ENCODE peak calls at places on chromosome 9, in ten cellular contexts. I, G, Z, D, H, O, Q, M, P and X are unnamed samples.

GRCh38 chr9:4102078-4102477 is 197.8 kb downstream of the GLIS3 start:
- DNase-seq in I (no peak), G (no peak), Z (no peak), D (peak), H (no peak), O (no peak), Q (no peak), M (peak), P (no peak), X (no peak)

GRCh38 chr9:84490206-84490605 is 149.6 kb upstream of the SLC28A3 start:
- DNase-seq in I (no peak), G (no peak), Z (no peak), D (no peak), H (no peak), O (no peak), Q (no peak), M (no peak), P (no peak), X (no peak)

GRCh38 chr9:134065720-134066419 is 2.0 kb downstream of the BRD3 start:
- DNase-seq in I (peak), G (peak), Z (no peak), D (peak), H (peak), O (no peak), Q (peak), M (peak), P (peak), X (no peak)

GRCh38 chr9:34451545-34451944 is 6.8 kb downstream of the FAM219A start:
- DNase-seq in I (no peak), G (no peak), Z (no peak), D (peak), H (no peak), O (no peak), Q (no peak), M (peak), P (no peak), X (no peak)

GRCh38 chr9:137141050-137141810 is 2.3 kb downstream of the GRIN1 start:
- DNase-seq in I (no peak), G (no peak), Z (peak), D (no peak), H (no peak), O (no peak), Q (no peak), M (no peak), P (no peak), X (no peak)

GRCh38 chr9:15837079-15837679 is 284.3 kb downstream of the CCDC171 start:
- DNase-seq in I (no peak), G (no peak), Z (peak), D (peak), H (peak), O (peak), Q (no peak), M (peak), P (peak), X (peak)

GRCh38 chr9:93871286-93871685 is 83.9 kb downstream of the BARX1 start:
- DNase-seq in I (no peak), G (no peak), Z (no peak), D (no peak), H (no peak), O (no peak), Q (peak), M (no peak), P (no peak), X (no peak)

GRCh38 chr9:98740226-98740881 is 31.6 kb upstream of the GABBR2 start:
- DNase-seq in I (no peak), G (no peak), Z (peak), D (no peak), H (no peak), O (no peak), Q (no peak), M (no peak), P (no peak), X (no peak)

GRCh38 chr9:72315510-72316287 is 49.3 kb downstream of the ZFAND5 start:
- DNase-seq in I (peak), G (no peak), Z (no peak), D (peak), H (peak), O (no peak), Q (peak), M (peak), P (no peak), X (peak)

GRCh38 chr9:117487555-117488175 is 72.8 kb upstream of the ASTN2 start:
- DNase-seq in I (peak), G (no peak), Z (peak), D (peak), H (peak), O (peak), Q (peak), M (peak), P (peak), X (peak)

GRCh38 chr9:79185866-79186265 is 385.9 kb upstream of the TLE4 start:
- DNase-seq in I (no peak), G (no peak), Z (no peak), D (peak), H (no peak), O (no peak), Q (no peak), M (peak), P (no peak), X (no peak)

GRCh38 chr9:68496356-68496755 is 44.3 kb downstream of the TMEM252 start:
- DNase-seq in I (no peak), G (no peak), Z (no peak), D (peak), H (no peak), O (no peak), Q (no peak), M (no peak), P (no peak), X (no peak)

GRCh38 chr9:137801023-137801319 is 76.6 kb upstream of the CACNA1B start:
- DNase-seq in I (no peak), G (no peak), Z (no peak), D (no peak), H (no peak), O (no peak), Q (no peak), M (no peak), P (no peak), X (no peak)

GRCh38 chr9:20495133-20495532 is 127.2 kb downstream of the MLLT3 start:
- DNase-seq in I (no peak), G (no peak), Z (no peak), D (no peak), H (no peak), O (no peak), Q (no peak), M (no peak), P (no peak), X (no peak)

GRCh38 chr9:28342815-28343338 is 769.6 kb upstream of the C9orf72 start:
- DNase-seq in I (no peak), G (no peak), Z (no peak), D (no peak), H (no peak), O (no peak), Q (no peak), M (no peak), P (no peak), X (no peak)

GRCh38 chr9:27569406-27569805 is 3.9 kb downstream of the C9orf72 start:
- DNase-seq in I (no peak), G (no peak), Z (no peak), D (no peak), H (no peak), O (no peak), Q (no peak), M (no peak), P (no peak), X (no peak)

GRCh38 chr9:69400470-69400869 is 75.5 kb downstream of the ENTREP1 start:
- DNase-seq in I (no peak), G (no peak), Z (no peak), D (no peak), H (no peak), O (no peak), Q (no peak), M (no peak), P (no peak), X (no peak)

GRCh38 chr9:4243877-4244812 is 55.7 kb downstream of the GLIS3 start:
- DNase-seq in I (no peak), G (no peak), Z (no peak), D (no peak), H (no peak), O (no peak), Q (no peak), M (no peak), P (no peak), X (no peak)

GRCh38 chr9:89919171-89919681 is 314.4 kb downstream of the GADD45G start:
- DNase-seq in I (no peak), G (no peak), Z (peak), D (no peak), H (no peak), O (peak), Q (peak), M (no peak), P (peak), X (no peak)

GRCh38 chr9:88087906-88088305 is 50.4 kb downstream of the SPATA31C2 start:
- DNase-seq in I (no peak), G (no peak), Z (no peak), D (no peak), H (no peak), O (no peak), Q (no peak), M (no peak), P (no peak), X (no peak)

GRCh38 chr9:137502008-137502913 is 43.1 kb upstream of the NSMF start:
- DNase-seq in I (no peak), G (no peak), Z (peak), D (no peak), H (peak), O (peak), Q (peak), M (no peak), P (no peak), X (no peak)

GRCh38 chr9:131500939-131501541 is 1.7 kb upstream of the POMT1 start:
- DNase-seq in I (no peak), G (peak), Z (no peak), D (peak), H (no peak), O (no peak), Q (no peak), M (peak), P (peak), X (no peak)

GRCh38 chr9:97397220-97397619 is 14.7 kb upstream of the TDRD7 start:
- DNase-seq in I (no peak), G (no peak), Z (no peak), D (no peak), H (no peak), O (no peak), Q (no peak), M (no peak), P (no peak), X (no peak)

GRCh38 chr9:120846251-120846869 is 3.6 kb upstream of the PSMD5 start:
- DNase-seq in I (no peak), G (peak), Z (no peak), D (no peak), H (no peak), O (no peak), Q (no peak), M (no peak), P (no peak), X (no peak)

GRCh38 chr9:119268985-119269384 is 100.2 kb downstream of the BRINP1 start:
- DNase-seq in I (no peak), G (no peak), Z (no peak), D (no peak), H (no peak), O (no peak), Q (no peak), M (peak), P (no peak), X (no peak)

GRCh38 chr9:82490019-82490499 is 501.5 kb downstream of the SPATA31D1 start:
- DNase-seq in I (no peak), G (no peak), Z (no peak), D (peak), H (no peak), O (no peak), Q (no peak), M (peak), P (no peak), X (no peak)

GRCh38 chr9:82489579-82489915 is 501.0 kb downstream of the SPATA31D1 start:
- DNase-seq in I (no peak), G (no peak), Z (no peak), D (peak), H (no peak), O (no peak), Q (no peak), M (no peak), P (no peak), X (no peak)

GRCh38 chr9:82488702-82489578 is 500.4 kb downstream of the SPATA31D1 start:
- DNase-seq in I (no peak), G (no peak), Z (peak), D (peak), H (no peak), O (no peak), Q (no peak), M (peak), P (no peak), X (no peak)

GRCh38 chr9:82491604-82492003 is 503.0 kb downstream of the SPATA31D1 start:
- DNase-seq in I (no peak), G (no peak), Z (no peak), D (peak), H (no peak), O (no peak), Q (no peak), M (no peak), P (no peak), X (no peak)

DNA sequence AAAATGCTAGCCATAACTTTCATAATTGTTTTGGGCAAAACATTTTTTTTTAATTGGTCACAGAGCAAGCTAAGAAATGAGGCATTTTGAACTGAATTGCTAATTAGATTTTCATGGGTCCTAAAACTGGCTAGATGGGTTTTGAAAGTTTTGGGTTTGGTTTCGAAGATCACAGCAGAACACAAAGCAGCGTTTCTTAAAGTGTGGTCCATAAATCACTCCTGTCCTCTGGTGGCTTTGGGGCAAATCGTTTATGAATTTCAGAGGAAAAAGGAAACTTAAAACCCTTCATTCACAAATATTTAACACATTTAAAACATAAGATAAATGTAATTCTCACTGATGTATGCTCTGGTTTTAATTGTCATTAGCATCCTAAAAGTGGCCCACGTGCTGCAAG is 503.7 kb downstream of the SPATA31D1 start:
- DNase-seq in I (no peak), G (no peak), Z (no peak), D (no peak), H (no peak), O (no peak), Q (no peak), M (peak), P (no peak), X (no peak)
- TF ChIP-seq CTCF in I (no peak), G (no peak), Z (peak), D (peak), H (peak), O (no peak), Q (no peak), M (peak), P (no peak), X (no peak)

GRCh38 chr9:91948423-91949292 is 1.4 kb downstream of the ROR2 start:
- DNase-seq in I (no peak), G (no peak), Z (peak), D (peak), H (peak), O (peak), Q (peak), M (peak), P (peak), X (peak)
- TF ChIP-seq CTCF in I (no peak), G (no peak), Z (no peak), D (peak), H (no peak), O (no peak), Q (peak), M (peak), P (no peak), X (peak)

GRCh38 chr9:116166713-116167112 is 13.1 kb downstream of the PAPPA start:
- DNase-seq in I (no peak), G (no peak), Z (no peak), D (no peak), H (no peak), O (no peak), Q (no peak), M (no peak), P (no peak), X (no peak)

GRCh38 chr9:116160676-116161571 is 7.3 kb downstream of the PAPPA start:
- DNase-seq in I (no peak), G (no peak), Z (no peak), D (no peak), H (no peak), O (no peak), Q (no peak), M (peak), P (no peak), X (no peak)

GRCh38 chr9:116165912-116166311 is 12.3 kb downstream of the PAPPA start:
- DNase-seq in I (no peak), G (no peak), Z (no peak), D (peak), H (no peak), O (no peak), Q (no peak), M (peak), P (no peak), X (no peak)

GRCh38 chr9:116162241-116162781 is 8.7 kb downstream of the PAPPA start:
- DNase-seq in I (no peak), G (no peak), Z (no peak), D (no peak), H (no peak), O (no peak), Q (no peak), M (no peak), P (no peak), X (no peak)

DNA sequence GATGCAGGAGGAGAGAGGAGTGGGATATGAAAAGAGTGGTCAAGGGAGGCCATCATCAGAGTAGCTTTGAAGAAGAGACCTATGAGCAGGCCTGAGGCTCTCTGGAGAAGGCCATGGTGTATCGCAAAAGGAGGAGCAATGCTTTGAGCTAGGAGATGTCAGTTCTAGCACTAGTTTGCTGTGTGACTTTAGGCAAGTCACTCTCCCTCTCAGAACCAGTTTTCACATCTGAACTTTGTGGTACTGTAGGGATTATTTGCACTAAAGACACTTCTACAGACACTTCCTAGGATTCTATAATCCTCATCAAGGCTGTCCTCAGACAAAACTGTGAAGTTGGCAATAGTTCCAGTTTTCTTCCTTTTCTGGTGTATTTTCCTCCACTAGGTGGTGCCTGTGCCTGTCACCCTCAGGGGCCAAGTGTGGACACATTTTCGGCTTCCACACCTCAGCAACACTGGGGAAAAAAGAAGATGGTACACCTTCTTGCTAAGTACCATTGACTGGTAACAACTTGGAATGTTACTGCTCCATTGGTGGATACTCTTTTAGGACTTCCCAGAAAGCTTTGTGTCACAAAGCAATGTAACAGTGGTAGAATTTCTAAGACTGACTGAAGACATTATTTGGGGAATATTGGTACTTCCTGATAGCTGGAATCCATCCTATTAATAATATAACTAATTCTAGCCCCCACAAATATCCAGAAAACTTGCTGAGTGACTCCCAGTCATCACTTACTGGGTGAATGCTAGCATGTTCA is 9.9 kb downstream of the PAPPA start:
- DNase-seq in I (no peak), G (no peak), Z (no peak), D (no peak), H (no peak), O (no peak), Q (no peak), M (no peak), P (no peak), X (no peak)
- TF ChIP-seq CTCF in I (no peak), G (no peak), Z (peak), D (peak), H (peak), O (peak), Q (peak), M (peak), P (no peak), X (no peak)

DNA sequence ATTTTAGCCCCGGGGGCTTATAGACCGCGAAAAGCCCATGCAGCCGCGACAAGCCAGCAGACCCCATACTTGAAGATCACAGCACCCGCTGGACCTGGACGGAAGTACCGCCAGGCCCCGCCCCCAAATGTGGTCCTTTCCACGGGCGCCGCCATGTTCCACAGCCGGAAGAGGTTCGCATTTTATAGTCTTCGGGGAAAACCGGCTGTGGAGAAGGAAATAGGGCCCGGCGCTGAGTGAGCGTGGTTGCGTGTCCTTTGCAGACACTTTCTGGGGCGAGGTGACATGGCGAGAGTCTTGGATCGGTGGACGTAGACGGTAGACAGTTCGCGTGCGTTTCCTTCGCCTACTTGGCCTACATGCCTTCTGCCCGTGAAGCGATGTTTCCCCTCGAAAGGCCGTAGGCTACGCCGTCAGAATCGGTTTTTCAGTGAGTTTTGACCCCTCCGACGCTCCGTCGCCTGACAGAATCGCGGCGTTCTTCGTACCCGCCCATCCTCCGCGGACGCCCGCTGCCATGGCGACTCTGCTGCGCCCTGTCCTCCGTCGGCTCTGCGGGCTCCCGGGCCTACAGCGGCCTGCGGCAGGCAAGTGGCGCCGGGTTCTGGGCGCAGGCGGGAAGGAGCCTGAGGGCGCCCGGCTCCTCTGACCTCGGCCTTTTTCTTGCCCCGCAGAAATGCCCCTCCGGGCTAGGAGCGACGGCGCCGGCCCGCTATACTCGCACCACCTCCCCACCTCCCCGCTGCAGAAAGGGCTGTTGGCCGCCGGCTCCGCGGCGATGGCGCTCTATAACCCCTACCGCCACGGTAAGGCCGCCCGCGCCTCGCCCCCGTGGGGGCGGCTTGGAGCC is at the start of the genes COQ4 and TRUB2:
- DNase-seq in I (peak), G (peak), Z (peak), D (peak), H (peak), O (peak), Q (peak), M (peak), P (peak), X (peak)
- TF ChIP-seq CTCF in I (no peak), G (no peak), Z (no peak), D (no peak), H (no peak), O (no peak), Q (no peak), M (no peak), P (no peak), X (no peak)

GRCh38 chr9:9913276-9913832 is 699.4 kb downstream of the PTPRD start:
- DNase-seq in I (no peak), G (no peak), Z (no peak), D (no peak), H (no peak), O (no peak), Q (no peak), M (no peak), P (no peak), X (no peak)

GRCh38 chr9:9914174-9914573 is 698.6 kb downstream of the PTPRD start:
- DNase-seq in I (no peak), G (no peak), Z (no peak), D (no peak), H (no peak), O (no peak), Q (peak), M (no peak), P (no peak), X (no peak)

GRCh38 chr9:9917400-9917799 is 695.4 kb downstream of the PTPRD start:
- DNase-seq in I (no peak), G (no peak), Z (no peak), D (no peak), H (no peak), O (no peak), Q (no peak), M (no peak), P (no peak), X (no peak)

DNA sequence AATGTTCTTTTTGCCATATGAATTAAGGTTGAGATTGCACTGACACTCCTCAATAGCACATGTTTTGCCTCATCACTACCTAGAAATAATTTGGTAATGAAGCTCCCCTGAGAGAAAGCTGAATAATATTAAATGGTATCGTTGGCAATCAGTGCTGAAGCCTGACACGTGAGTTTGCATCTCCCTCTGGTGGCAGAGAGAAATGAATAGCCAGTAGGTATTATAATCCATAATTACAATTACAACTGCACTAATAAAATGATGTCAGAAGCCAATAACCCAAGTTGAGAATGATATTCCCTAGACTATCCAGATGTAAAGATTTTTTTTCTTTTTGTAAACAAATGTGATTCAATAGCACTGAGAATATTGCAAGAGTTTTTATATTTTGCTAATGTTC is 700.3 kb downstream of the PTPRD start:
- DNase-seq in I (no peak), G (no peak), Z (no peak), D (no peak), H (no peak), O (no peak), Q (no peak), M (peak), P (no peak), X (no peak)
- TF ChIP-seq CTCF in I (no peak), G (no peak), Z (peak), D (peak), H (no peak), O (peak), Q (peak), M (peak), P (no peak), X (peak)